ENCODE peak calls at places on chromosome 12, in eight cellular contexts. A, G, K, Z, M, S, Y and Q are unnamed samples.

GRCh38 chr12:89235189-89235993 is 116.9 kb downstream of the DUSP6 start:
- DNase-seq in M (no peak), K (no peak), S (no peak), Z (no peak), A (no peak), Y (no peak), G (no peak), Q (no peak)

GRCh38 chr12:94219622-94220302 is 71.4 kb downstream of the PLXNC1 start:
- DNase-seq in K (no peak), S (no peak), A (no peak), G (no peak), Y (no peak), M (no peak), Z (no peak), Q (no peak)

GRCh38 chr12:50924439-50925341 is 27.7 kb upstream of the HIGD1C start:
- DNase-seq in G (peak), Z (peak), K (peak), M (peak), S (peak), Y (no peak), A (peak), Q (peak)

GRCh38 chr12:70121562-70121961 is 121.7 kb upstream of the CNOT2 start:
- DNase-seq in S (no peak), M (no peak), Z (no peak), A (no peak), K (no peak), Y (no peak), G (no peak), Q (no peak)

GRCh38 chr12:6281081-6281809 is 29.2 kb upstream of the PLEKHG6 start:
- DNase-seq in G (no peak), Z (no peak), K (no peak), S (no peak), Y (no peak), A (no peak), M (no peak), Q (no peak)

GRCh38 chr12:49225551-49226166 is 36.8 kb upstream of the TUBA1A start:
- DNase-seq in G (no peak), Y (no peak), A (no peak), M (peak), K (no peak), S (no peak), Z (no peak), Q (no peak)

GRCh38 chr12:116045158-116045557 is 232.3 kb downstream of the MED13L start:
- DNase-seq in K (no peak), Y (no peak), A (no peak), M (no peak), S (no peak), Z (no peak), G (no peak), Q (no peak)

GRCh38 chr12:65612440-65612839 is 211.8 kb upstream of the HMGA2 start:
- DNase-seq in G (no peak), Y (no peak), A (no peak), M (peak), Z (no peak), S (no peak), K (no peak), Q (no peak)

GRCh38 chr12:97672870-97673269 is 210.3 kb downstream of the RMST start:
- DNase-seq in M (no peak), Z (no peak), K (no peak), Y (no peak), S (no peak), A (no peak), G (no peak), Q (no peak)

GRCh38 chr12:103841690-103842584 is 903 bp upstream of the NT5DC3 start:
- DNase-seq in Y (peak), A (peak), M (peak), S (no peak), Z (no peak), K (peak), G (peak), Q (peak)

GRCh38 chr12:53530920-53531319 is 23.6 kb upstream of the NPFF start:
- DNase-seq in M (peak), Z (no peak), A (no peak), S (no peak), G (no peak), Y (no peak), K (no peak), Q (no peak)

GRCh38 chr12:63918788-63919300 is 74.3 kb downstream of the SRGAP1 start:
- DNase-seq in G (no peak), Z (no peak), M (peak), K (no peak), S (no peak), A (no peak), Y (no peak), Q (no peak)

GRCh38 chr12:6443361-6443983 is 1.3 kb upstream of the CD27 start:
- DNase-seq in S (no peak), Z (no peak), A (no peak), Y (no peak), K (peak), M (no peak), G (peak), Q (no peak)

GRCh38 chr12:11650697-11651281 is 1.3 kb downstream of the ETV6 start:
- DNase-seq in K (peak), A (no peak), G (no peak), S (no peak), M (peak), Z (no peak), Y (no peak), Q (peak)

GRCh38 chr12:14843425-14843887 is at the start of gene ART4:
- DNase-seq in G (no peak), S (no peak), Y (no peak), K (no peak), Z (no peak), A (no peak), M (no peak), Q (no peak)

GRCh38 chr12:112473056-112473455 is 54.3 kb downstream of the PTPN11 start:
- DNase-seq in M (no peak), Y (no peak), A (no peak), Z (no peak), S (no peak), G (no peak), K (peak), Q (no peak)

GRCh38 chr12:124504273-124505000 is 63.0 kb downstream of the NCOR2 start:
- DNase-seq in G (no peak), S (no peak), Z (no peak), Y (no peak), A (no peak), K (no peak), M (no peak), Q (no peak)

GRCh38 chr12:5513406-5513805 is 81.5 kb downstream of the NTF3 start:
- DNase-seq in M (no peak), S (no peak), Y (no peak), Z (no peak), A (no peak), G (no peak), K (no peak), Q (no peak)

GRCh38 chr12:6272300-6273208 is 37.9 kb upstream of the PLEKHG6 start:
- DNase-seq in M (no peak), K (peak), S (no peak), Y (no peak), G (no peak), A (no peak), Z (no peak), Q (peak)

GRCh38 chr12:76799362-76799761 is 35.4 kb downstream of the ZDHHC17 start:
- DNase-seq in A (no peak), M (no peak), G (no peak), Y (no peak), S (no peak), Z (no peak), K (no peak), Q (no peak)

GRCh38 chr12:76041406-76041805 is 9.8 kb upstream of the PHLDA1 start:
- DNase-seq in A (no peak), G (no peak), Y (no peak), K (no peak), S (no peak), Z (no peak), M (no peak), Q (no peak)

GRCh38 chr12:120662879-120663278 is 22.5 kb downstream of the CABP1 start:
- DNase-seq in Y (no peak), S (peak), A (no peak), M (no peak), K (peak), Z (no peak), G (no peak), Q (no peak)

GRCh38 chr12:111636209-111636928 is 37.3 kb upstream of the ATXN2 start:
- DNase-seq in A (peak), M (peak), S (no peak), Z (peak), G (no peak), Y (peak), K (no peak), Q (no peak)

GRCh38 chr12:12791756-12792346 is 6.4 kb downstream of the APOLD1 start:
- DNase-seq in S (no peak), Y (no peak), A (peak), M (peak), Z (no peak), K (no peak), G (no peak), Q (no peak)

GRCh38 chr12:57504033-57504432 is 16.2 kb downstream of the MARS1 start:
- DNase-seq in M (no peak), Z (no peak), K (no peak), A (no peak), S (no peak), G (no peak), Y (no peak), Q (no peak)

GRCh38 chr12:109592905-109593272 is 19.3 kb downstream of the MVK start:
- DNase-seq in M (no peak), A (no peak), Z (no peak), G (no peak), K (no peak), Y (no peak), S (no peak), Q (no peak)

GRCh38 chr12:109378579-109378978 is 30.9 kb downstream of the MYO1H start:
- DNase-seq in Y (no peak), K (no peak), A (no peak), G (no peak), S (no peak), M (no peak), Z (no peak), Q (no peak)

GRCh38 chr12:65657635-65658034 is 166.6 kb upstream of the HMGA2 start:
- DNase-seq in M (peak), Z (no peak), G (no peak), S (no peak), A (no peak), K (no peak), Y (no peak), Q (no peak)

GRCh38 chr12:49705479-49706267 is 1.5 kb downstream of the FMNL3 start:
- DNase-seq in S (peak), Z (no peak), G (peak), M (peak), A (no peak), K (peak), Y (no peak), Q (peak)

GRCh38 chr12:14988035-14988434 is 15.2 kb downstream of the PDE6H start:
- DNase-seq in K (peak), M (no peak), G (no peak), S (no peak), Z (no peak), A (no peak), Y (no peak), Q (no peak)

GRCh38 chr12:18570543-18570942 is 167.3 kb downstream of the PLCZ1 start:
- DNase-seq in Z (no peak), M (no peak), A (no peak), K (peak), G (no peak), S (no peak), Y (no peak), Q (no peak)

GRCh38 chr12:121801601-121802484 is 2.0 kb upstream of the SETD1B start:
- DNase-seq in A (no peak), M (peak), Y (no peak), S (no peak), K (peak), G (peak), Z (peak), Q (no peak)

GRCh38 chr12:127272864-127273263 is 994.1 kb upstream of the TMEM132C start:
- DNase-seq in K (no peak), S (no peak), Y (no peak), Z (no peak), G (no peak), A (no peak), M (peak), Q (no peak)

GRCh38 chr12:125220404-125221273 is 155.4 kb downstream of the AACS start:
- DNase-seq in A (no peak), Y (no peak), G (no peak), Z (no peak), K (no peak), M (peak), S (no peak), Q (no peak)

GRCh38 chr12:30026621-30027234 is 243.0 kb upstream of the TMTC1 start:
- DNase-seq in A (no peak), S (no peak), Z (no peak), M (peak), Y (no peak), G (no peak), K (no peak), Q (no peak)